ENCODE peak calls at places on chromosomes 12 and 14, in four cellular contexts. Y is sigmoid colon, M is IMR-90, O is A673. S is an unnamed sample.

GRCh38 chr12:42090899-42091298 is 53.8 kb downstream of the GXYLT1 start:
- DNase-seq in Y (no peak), M (peak; percentile 66), O (peak; percentile 81), S (no peak)

GRCh38 chr12:23626791-23627190 is 322.7 kb downstream of the SOX5 start:
- DNase-seq in Y (no peak), M (no peak), O (no peak), S (no peak)

GRCh38 chr14:103607039-103607668 is 21.9 kb upstream of the KLC1 start:
- DNase-seq in Y (peak; percentile 92), M (peak; percentile 92), O (peak; percentile 97), S (peak; percentile 75)

GRCh38 chr12:13465641-13466040 is 269.1 kb downstream of the EMP1 start:
- DNase-seq in Y (no peak), M (no peak), O (no peak), S (no peak)

GRCh38 chr12:48819986-48820385 is 1.7 kb downstream of the CACNB3 start:
- DNase-seq in Y (no peak), M (no peak), O (no peak), S (no peak)

GRCh38 chr12:48361664-48362339 is 11.1 kb upstream of the ZNF641 start:
- DNase-seq in Y (no peak), M (no peak), O (no peak), S (no peak)

GRCh38 chr12:64821116-64821630 is 3.3 kb upstream of the TBC1D30 start:
- DNase-seq in Y (no peak), M (no peak), O (no peak), S (no peak)

GRCh38 chr12:122052285-122052684 is 26.3 kb upstream of the MLXIP start:
- DNase-seq in Y (no peak), M (no peak), O (no peak), S (no peak)

GRCh38 chr14:78131616-78132015 is 38.6 kb upstream of the NRXN3 start:
- DNase-seq in Y (no peak), M (no peak), O (no peak), S (no peak)

GRCh38 chr12:41992692-41993215 is 151.9 kb downstream of the GXYLT1 start:
- DNase-seq in Y (no peak), M (no peak), O (peak; percentile 57), S (no peak)

GRCh38 chr12:105773501-105773900 is 365.3 kb downstream of the NUAK1 start:
- DNase-seq in Y (no peak), M (no peak), O (no peak), S (no peak)

GRCh38 chr12:109715310-109716091 is 1.9 kb downstream of the FAM222A start:
- DNase-seq in Y (no peak), M (no peak), O (no peak), S (no peak)

GRCh38 chr14:99603965-99604765 is at the start of gene CCDC85C:
- DNase-seq in Y (peak; percentile 98), M (peak; percentile 94), O (peak; percentile 98), S (peak; percentile 90)

GRCh38 chr12:86513206-86513605 is 257.0 kb upstream of the MGAT4C start:
- DNase-seq in Y (no peak), M (no peak), O (no peak), S (no peak)

GRCh38 chr12:6089041-6089823 is 35.2 kb downstream of the VWF start:
- DNase-seq in Y (peak; percentile 29), M (peak; percentile 52), O (no peak), S (peak; percentile 19)

GRCh38 chr14:31961881-31962280 is 115.2 kb upstream of the ARHGAP5 start:
- DNase-seq in Y (no peak), M (no peak), O (no peak), S (no peak)

GRCh38 chr14:23097786-23098185 is 2.5 kb downstream of the C14orf119 start:
- DNase-seq in Y (no peak), M (no peak), O (no peak), S (no peak)

GRCh38 chr14:99684356-99684952 is 356 bp downstream of the CYP46A1 start:
- DNase-seq in Y (no peak), M (peak; percentile 8), O (no peak), S (no peak)

GRCh38 chr14:44912041-44912869 is 49.5 kb downstream of the KLHL28 start:
- DNase-seq in Y (no peak), M (no peak), O (no peak), S (no peak)

GRCh38 chr12:52210186-52210924 is 18.5 kb upstream of the KRT80 start:
- DNase-seq in Y (peak; percentile 79), M (peak; percentile 56), O (no peak), S (peak; percentile 69)

GRCh38 chr12:52231305-52232232 is 1.5 kb upstream of the KRT7 start:
- DNase-seq in Y (peak; percentile 54), M (no peak), O (no peak), S (peak; percentile 60)

GRCh38 chr12:90064759-90065158 is 356.1 kb upstream of the ATP2B1 start:
- DNase-seq in Y (no peak), M (peak; percentile 6), O (no peak), S (no peak)

GRCh38 chr12:106585862-106586534 is 3.2 kb downstream of the RFX4 start:
- DNase-seq in Y (no peak), M (no peak), O (peak; percentile 20), S (no peak)

GRCh38 chr12:130827432-130827831 is 11.6 kb downstream of the STX2 start:
- DNase-seq in Y (no peak), M (no peak), O (no peak), S (no peak)

GRCh38 chr14:77844802-77845201 is 44.9 kb downstream of the ADCK1 start:
- DNase-seq in Y (no peak), M (no peak), O (peak; percentile 21), S (no peak)

GRCh38 chr14:33057585-33057984 is 118.9 kb downstream of the NPAS3 start:
- DNase-seq in Y (no peak), M (no peak), O (no peak), S (no peak)

GRCh38 chr12:124548854-124549378 is 18.5 kb downstream of the NCOR2 start:
- DNase-seq in Y (peak; percentile 88), M (peak; percentile 87), O (peak; percentile 58), S (peak; percentile 85)

GRCh38 chr14:91244501-91244901 is at the start of gene GPR68:
- DNase-seq in Y (peak; percentile 84), M (peak; percentile 73), O (no peak), S (peak; percentile 80)

GRCh38 chr14:22297376-22297775 is 291.6 kb downstream of the DAD1 start:
- DNase-seq in Y (no peak), M (no peak), O (no peak), S (no peak)

GRCh38 chr14:29799718-29800117 is 127.9 kb downstream of the PRKD1 start:
- DNase-seq in Y (no peak), M (no peak), O (peak; percentile 39), S (no peak)
- H3K9me3 ChIP-seq in Y (no peaks in the 10 kb centered on the region), M (no peaks in the 10 kb centered on the region), O (no peaks in the 10 kb centered on the region), S (no peaks in the 10 kb centered on the region)

GRCh38 chr12:11976005-11976404 is 94.7 kb upstream of the BCL2L14 start:
- DNase-seq in Y (no peak), M (no peak), O (no peak), S (no peak)

GRCh38 chr12:11980133-11980532 is 90.6 kb upstream of the BCL2L14 start:
- DNase-seq in Y (no peak), M (no peak), O (no peak), S (no peak)

GRCh38 chr12:11986165-11986564 is 84.6 kb upstream of the BCL2L14 start:
- DNase-seq in Y (no peak), M (no peak), O (no peak), S (no peak)

GRCh38 chr12:11978985-11979384 is 91.8 kb upstream of the BCL2L14 start:
- DNase-seq in Y (no peak), M (peak; percentile 28), O (no peak), S (no peak)

GRCh38 chr12:11981174-11981733 is 89.5 kb upstream of the BCL2L14 start:
- DNase-seq in Y (no peak), M (no peak), O (no peak), S (peak; percentile 70)
- H3K4me3 ChIP-seq in Y (no peak overlapping the region), M (no peak overlapping the region), O (no peak overlapping the region), S (no peak overlapping the region)

DNA sequence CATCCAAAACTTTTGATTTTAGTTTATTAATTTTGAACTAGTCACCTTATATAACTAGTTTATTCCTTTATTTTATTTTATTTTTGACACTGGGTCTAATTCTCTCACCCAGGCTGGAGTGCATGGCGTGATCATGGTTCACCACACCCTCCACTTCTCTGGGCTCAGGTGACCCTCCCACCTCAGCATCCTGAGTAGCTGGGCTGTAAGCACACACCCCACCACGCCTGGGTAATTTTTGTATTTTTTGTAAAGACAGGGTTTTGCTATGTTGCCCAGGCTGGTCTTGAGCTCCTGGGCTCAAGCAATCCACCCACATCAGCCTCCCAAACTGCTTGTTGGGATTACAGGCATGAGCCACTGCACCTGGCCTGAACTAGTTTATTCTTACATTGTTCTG is 17.3 kb downstream of the PCNX1 start:
- DNase-seq in Y (no peak), M (no peak), O (no peak), S (no peak)
- H3K27me3 ChIP-seq in Y (no peaks in the 10 kb centered on the region), M (no peaks in the 10 kb centered on the region), O (no peaks in the 10 kb centered on the region), S (no peaks in the 10 kb centered on the region)

DNA sequence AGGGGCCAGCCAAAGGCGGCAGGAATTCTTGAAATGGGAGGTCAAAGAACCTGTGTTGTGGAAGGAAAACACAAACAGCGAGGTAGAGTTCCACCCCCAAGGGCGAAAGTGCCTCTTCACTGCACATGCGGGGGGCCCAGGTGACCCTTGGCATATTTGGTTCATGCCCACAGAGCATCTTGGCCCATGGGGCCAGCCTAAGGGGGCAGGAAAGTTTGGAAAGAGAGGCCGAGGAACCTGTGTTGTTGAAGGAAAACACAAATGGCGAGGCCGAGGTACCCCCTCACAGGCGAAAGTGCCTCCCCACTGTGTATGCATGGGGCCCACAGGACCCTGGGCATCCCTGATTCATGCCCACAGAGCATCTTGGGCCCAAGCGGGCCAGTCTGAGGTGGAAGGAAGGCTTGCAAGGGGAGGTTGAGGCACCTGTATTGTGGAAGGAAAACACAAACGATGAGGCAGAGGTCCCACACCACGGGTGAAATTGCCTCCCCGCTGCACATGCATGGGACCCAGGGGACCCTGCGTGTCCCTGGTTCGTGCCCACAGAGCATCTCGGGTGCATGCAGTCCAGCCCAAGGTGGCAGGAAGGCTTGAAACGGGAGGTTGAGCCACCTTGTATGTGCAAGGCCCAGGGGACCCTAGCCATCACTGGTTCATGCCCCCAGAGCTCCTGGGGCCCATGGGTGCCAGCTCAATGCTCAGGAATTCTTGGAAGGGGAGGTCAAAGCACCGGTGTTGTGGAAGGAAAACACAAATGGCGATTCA is 384.1 kb downstream of the ALG10 start:
- DNase-seq in Y (peak; percentile 29), M (no peak), O (no peak), S (no peak)
- H3K9me3 ChIP-seq in Y (peaks cover 35% of the 10 kb centered on the region), M (peaks cover 48% of the 10 kb centered on the region), O (peaks cover 70% of the 10 kb centered on the region), S (peaks cover 14% of the 10 kb centered on the region)

DNA sequence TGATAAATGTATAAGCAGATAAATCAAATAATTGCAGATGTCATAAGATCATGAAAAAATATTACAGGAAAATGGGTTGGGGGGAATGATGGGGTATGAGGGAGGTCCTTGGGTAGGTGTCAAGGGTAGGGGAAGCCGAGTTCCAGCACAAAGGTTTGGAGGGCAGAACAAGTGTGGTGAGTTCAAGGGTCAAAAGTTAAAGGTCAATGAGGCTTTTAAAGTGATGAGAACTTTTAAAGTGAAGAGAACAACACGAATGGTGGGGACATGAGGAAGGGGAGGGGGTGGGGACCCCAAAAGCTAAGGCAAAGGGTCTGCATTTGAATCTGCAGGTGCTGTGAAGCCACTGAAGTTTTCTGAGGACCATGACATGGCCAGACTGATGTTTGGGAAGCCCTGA is 200.6 kb upstream of the NOS1 start:
- DNase-seq in Y (no peak), M (no peak), O (no peak), S (no peak)
- H3K4me3 ChIP-seq in Y (no peak overlapping the region), M (no peak overlapping the region), O (no peak overlapping the region), S (no peak overlapping the region)